ENCODE peak calls at places on chromosomes 4 and X, in six cellular contexts. B, W, F, M, Q and P are unnamed samples.
A peak's percentile ranks its signal among the peaks of the same experiment; 100 is the strongest.

GRCh38 chrX:134745636-134746378 is 87.5 kb upstream of the PLAC1 start:
- DNase-seq in B (no peak), W (no peak), F (no peak), M (no peak), Q (no peak), P (no peak)

GRCh38 chrX:97539970-97540519 is 656.3 kb downstream of the RPA4 start:
- DNase-seq in B (no peak), W (no peak), F (no peak), M (no peak), Q (no peak), P (no peak)

GRCh38 chr4:152094851-152095700 is 334.3 kb upstream of the GATB start:
- DNase-seq in B (no peak), W (no peak), F (no peak), M (no peak), Q (no peak), P (no peak)

GRCh38 chrX:96715412-96715940 is 30.8 kb downstream of the DIAPH2 start:
- DNase-seq in B (no peak), W (no peak), F (no peak), M (no peak), Q (no peak), P (no peak)

GRCh38 chr4:29861307-29861706 is 858.9 kb upstream of the PCDH7 start:
- DNase-seq in B (no peak), W (no peak), F (no peak), M (no peak), Q (no peak), P (no peak)

GRCh38 chrX:78839711-78840110 is 92.2 kb downstream of the LPAR4 start:
- DNase-seq in B (no peak), W (no peak), F (no peak), M (no peak), Q (no peak), P (no peak)

GRCh38 chr4:81052119-81053068 is 21.9 kb downstream of the BMP3 start:
- DNase-seq in B (peak; percentile 60), W (peak; percentile 48), F (peak; percentile 28), M (no peak), Q (peak; percentile 82), P (peak; percentile 58)

GRCh38 chr4:55866290-55866907 is 13.0 kb downstream of the EXOC1 start:
- DNase-seq in B (no peak), W (no peak), F (no peak), M (no peak), Q (no peak), P (no peak)

GRCh38 chr4:93660036-93660435 is 168.5 kb upstream of the ATOH1 start:
- DNase-seq in B (no peak), W (no peak), F (no peak), M (no peak), Q (no peak), P (no peak)

GRCh38 chr4:54271464-54271863 is 42.4 kb downstream of the PDGFRA start:
- DNase-seq in B (no peak), W (no peak), F (no peak), M (no peak), Q (no peak), P (no peak)

GRCh38 chr4:54272051-54272450 is 43.0 kb downstream of the PDGFRA start:
- DNase-seq in B (no peak), W (no peak), F (no peak), M (no peak), Q (no peak), P (no peak)

GRCh38 chr4:54265366-54265765 is 36.3 kb downstream of the PDGFRA start:
- DNase-seq in B (no peak), W (no peak), F (no peak), M (no peak), Q (no peak), P (no peak)

GRCh38 chr4:54268151-54268550 is 39.1 kb downstream of the PDGFRA start:
- DNase-seq in B (no peak), W (no peak), F (no peak), M (no peak), Q (no peak), P (no peak)
- TF ChIP-seq CTCF in B (no peak), W (no peak), F (no peak), M (no peak), Q (no peak), P (no peak)

DNA sequence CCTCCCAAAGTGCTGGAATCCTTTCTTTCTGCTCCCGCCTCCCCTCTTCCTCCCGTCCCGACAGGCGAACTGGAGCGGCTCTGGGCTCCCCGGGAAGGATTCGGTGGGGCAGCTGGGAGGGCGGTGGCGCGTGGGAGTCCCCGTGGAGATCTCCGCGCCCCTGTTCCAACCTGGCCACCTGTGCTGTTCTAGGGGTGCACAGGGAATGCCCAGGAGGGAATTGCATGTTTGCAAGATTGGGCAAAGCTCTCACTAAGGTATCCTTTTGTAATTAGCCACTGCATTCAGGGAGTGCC is 11.2 kb upstream of the ELF4 start:
- DNase-seq in B (no peak), W (no peak), F (no peak), M (no peak), Q (no peak), P (no peak)
- H3K27ac ChIP-seq in B (no peak overlapping the region), W (peak overlapping the region; percentile 63), F (peak overlapping the region; percentile 76), M (no peak overlapping the region), Q (no peak overlapping the region), P (no peak overlapping the region)

GRCh38 chr4:176277162-176277904 is 8.3 kb upstream of the ASB5 start:
- DNase-seq in B (no peak), W (no peak), F (peak; percentile 51), M (peak; percentile 33), Q (peak; percentile 75), P (no peak)
- H3K4me3 ChIP-seq in B (no peak overlapping the region), W (no peak overlapping the region), F (no peak overlapping the region), M (no peak overlapping the region), Q (no peak overlapping the region), P (peak overlapping the region; percentile 41)

DNA sequence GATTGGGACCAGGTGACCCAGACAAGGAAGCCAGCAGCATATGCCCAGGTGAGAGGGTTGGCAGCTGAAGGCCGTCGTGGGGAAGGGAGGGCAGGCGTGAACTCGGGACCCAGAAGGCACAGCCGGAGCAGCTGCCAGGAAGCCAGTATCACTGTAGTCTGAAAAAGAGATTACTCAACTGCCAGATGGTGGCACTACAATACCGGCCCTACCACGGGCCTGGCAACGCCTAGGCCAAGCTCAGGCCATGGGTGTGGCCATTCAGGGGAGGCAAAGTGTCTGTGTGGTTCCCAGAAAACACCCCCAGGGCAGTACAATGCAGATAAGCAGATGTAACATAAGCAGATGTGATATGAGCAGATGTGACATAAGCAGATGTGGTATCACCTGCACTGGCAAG is 236.0 kb downstream of the AFAP1 start:
- DNase-seq in B (no peak), W (no peak), F (no peak), M (no peak), Q (no peak), P (no peak)
- TF ChIP-seq CTCF in B (no peak), W (no peak), F (no peak), M (no peak), Q (no peak), P (no peak)

GRCh38 chr4:1869530-1870327 is 1.5 kb upstream of the NSD2 start:
- DNase-seq in B (no peak), W (no peak), F (no peak), M (no peak), Q (no peak), P (no peak)

GRCh38 chr4:1866095-1866755 is 5.0 kb upstream of the NSD2 start:
- DNase-seq in B (no peak), W (no peak), F (no peak), M (no peak), Q (no peak), P (no peak)

GRCh38 chr4:1868912-1869311 is 2.3 kb upstream of the NSD2 start:
- DNase-seq in B (no peak), W (no peak), F (no peak), M (no peak), Q (no peak), P (no peak)

GRCh38 chr4:1870328-1870577 is 940 bp upstream of the NSD2 start:
- DNase-seq in B (peak; percentile 84), W (peak; percentile 66), F (peak; percentile 86), M (peak; percentile 90), Q (peak; percentile 92), P (peak; percentile 57)

GRCh38 chr4:1868293-1868692 is 2.9 kb upstream of the NSD2 start:
- DNase-seq in B (no peak), W (no peak), F (no peak), M (no peak), Q (no peak), P (no peak)
- H3K27ac ChIP-seq in B (no peak overlapping the region), W (no peak overlapping the region), F (no peak overlapping the region), M (no peak overlapping the region), Q (no peak overlapping the region), P (no peak overlapping the region)

GRCh38 chr4:6532102-6532501 is 42.9 kb upstream of the MAN2B2 start:
- DNase-seq in B (no peak), W (no peak), F (no peak), M (no peak), Q (no peak), P (no peak)
- H3K4me3 ChIP-seq in B (no peak overlapping the region), W (no peak overlapping the region), F (no peak overlapping the region), M (no peak overlapping the region), Q (no peak overlapping the region), P (no peak overlapping the region)

GRCh38 chr4:42401171-42401570 is 3.9 kb downstream of the SHISA3 start:
- DNase-seq in B (no peak), W (no peak), F (no peak), M (no peak), Q (peak; percentile 28), P (no peak)
- TF ChIP-seq CTCF in B (no peak), W (no peak), F (no peak), M (no peak), Q (peak; percentile 19), P (no peak)

GRCh38 chrX:30910124-30910860 is 21.2 kb upstream of the TAB3 start:
- DNase-seq in B (no peak), W (no peak), F (no peak), M (no peak), Q (no peak), P (no peak)
- H3K27ac ChIP-seq in B (no peak overlapping the region), W (no peak overlapping the region), F (no peak overlapping the region), M (no peak overlapping the region), Q (no peak overlapping the region), P (no peak overlapping the region)